ENCODE peak calls at places on chromosomes 6 and 20, in eight cellular contexts. Z is adipocyte, S is naive B cell, K is B cell, C is iPS-NIHi11, E is stomach, Y is Kasumi-1, M is LNCaP clone FGC. I is an unnamed sample.

GRCh38 chr20:46021361-46022359 is 7.4 kb upstream of the SLC12A5 start:
- DNase-seq in Y (peak; percentile 41), E (peak; percentile 39), M (no peak), Z (peak; percentile 34), K (no peak), C (peak; percentile 90), S (no peak), I (no peak)

GRCh38 chr20:9506337-9506821 is 8.0 kb upstream of the LAMP5 start:
- DNase-seq in Z (no peak), E (no peak), C (peak; percentile 25), K (no peak), S (no peak), Y (no peak), M (no peak), I (no peak)

GRCh38 chr6:26104457-26105108 is 17.4 kb downstream of the HFE start:
- DNase-seq in M (no peak), C (no peak), K (no peak), S (no peak), E (no peak), Y (no peak), Z (no peak), I (no peak)

GRCh38 chr6:52423971-52424381 is 3.8 kb downstream of the EFHC1 start:
- DNase-seq in S (no peak), C (no peak), K (no peak), E (no peak), Y (no peak), M (no peak), Z (peak; percentile 90), I (no peak)

GRCh38 chr20:56187791-56188190 is 60.7 kb upstream of the MC3R start:
- DNase-seq in K (no peak), E (no peak), M (no peak), Z (peak; percentile 6), S (no peak), Y (peak; percentile 22), C (peak; percentile 40), I (peak; percentile 39)

GRCh38 chr6:49553353-49553752 is 2.9 kb downstream of the C6orf141 start:
- DNase-seq in Z (no peak), C (no peak), E (no peak), S (no peak), K (no peak), M (no peak), Y (no peak), I (no peak)

GRCh38 chr6:169618526-169619490 is 83.0 kb downstream of the WDR27 start:
- DNase-seq in S (no peak), E (no peak), K (no peak), M (no peak), C (peak; percentile 44), Z (peak; percentile 73), Y (no peak), I (no peak)

GRCh38 chr20:41854765-41855164 is 236.6 kb upstream of the CHD6 start:
- DNase-seq in K (no peak), Y (no peak), S (no peak), E (no peak), Z (no peak), C (no peak), M (no peak), I (no peak)

GRCh38 chr20:49786671-49787370 is 25.8 kb upstream of the SLC9A8 start:
- DNase-seq in Y (no peak), E (no peak), K (no peak), C (peak; percentile 32), S (no peak), M (no peak), Z (peak; percentile 63), I (no peak)

GRCh38 chr20:56483970-56484369 is 15.5 kb downstream of the RTF2 start:
- DNase-seq in K (peak; percentile 43), S (peak; percentile 46), Y (peak; percentile 93), Z (no peak), C (no peak), E (no peak), M (no peak), I (peak; percentile 69)